ENCODE peak calls at places on chromosomes 16 and 17, in ten cellular contexts. Q is uterus, A is adrenal gland, K is AG04450, B is IMR-90, I is A673, D is adipocyte, T is ovary, J is heart right ventricle, S is WERI-Rb-1. H is an unnamed sample.

GRCh38 chr17:67718325-67718941 is 697 bp downstream of the NOL11 start:
- DNase-seq in J (no peak), B (peak; percentile 49), Q (no peak), S (peak; percentile 40), K (no peak), T (no peak), D (peak; percentile 19), I (peak; percentile 65), A (peak; percentile 27), H (no peak)

GRCh38 chr16:58829096-58829495 is 95.0 kb upstream of the GOT2 start:
- DNase-seq in B (no peak), A (no peak), J (no peak), T (no peak), Q (peak; percentile 72), K (no peak), I (no peak), S (no peak), D (no peak), H (no peak)

GRCh38 chr16:24681793-24682192 is 47.7 kb upstream of the TNRC6A start:
- DNase-seq in T (no peak), B (peak; percentile 51), S (no peak), J (no peak), D (peak; percentile 68), A (no peak), K (no peak), Q (no peak), I (no peak), H (no peak)

GRCh38 chr17:60641126-60641525 is 36.5 kb upstream of the BCAS3 start:
- DNase-seq in K (no peak), B (no peak), D (no peak), J (no peak), T (no peak), S (no peak), I (no peak), A (no peak), Q (no peak), H (no peak)

GRCh38 chr17:81493198-81494038 is 19.2 kb downstream of the ACTG1 start:
- DNase-seq in K (no peak), Q (no peak), A (no peak), J (peak; percentile 3), I (no peak), B (no peak), S (no peak), D (no peak), T (no peak), H (no peak)

GRCh38 chr16:24085665-24086064 is 170.5 kb upstream of the CACNG3 start:
- DNase-seq in K (no peak), S (no peak), T (no peak), J (no peak), A (no peak), Q (no peak), B (no peak), D (no peak), I (peak; percentile 61), H (no peak)

GRCh38 chr17:72477529-72477928 is 356.7 kb downstream of the SOX9 start:
- DNase-seq in D (no peak), B (no peak), S (no peak), Q (no peak), A (no peak), T (no peak), I (no peak), J (no peak), K (no peak), H (no peak)

GRCh38 chr17:61660726-61661125 is 69.7 kb upstream of the NACA2 start:
- DNase-seq in Q (no peak), K (no peak), T (no peak), I (no peak), D (no peak), S (no peak), A (no peak), J (no peak), B (peak; percentile 36), H (no peak)

GRCh38 chr17:5405400-5405799 is 14.1 kb downstream of the NUP88 start:
- DNase-seq in S (no peak), D (no peak), K (no peak), Q (no peak), A (no peak), I (no peak), B (no peak), T (no peak), J (no peak), H (no peak)

GRCh38 chr16:75099738-75100615 is 16.6 kb downstream of the LDHD start:
- DNase-seq in Q (no peak), D (no peak), K (no peak), I (peak; percentile 88), S (no peak), A (no peak), B (no peak), J (peak; percentile 55), T (no peak), H (no peak)

DNA sequence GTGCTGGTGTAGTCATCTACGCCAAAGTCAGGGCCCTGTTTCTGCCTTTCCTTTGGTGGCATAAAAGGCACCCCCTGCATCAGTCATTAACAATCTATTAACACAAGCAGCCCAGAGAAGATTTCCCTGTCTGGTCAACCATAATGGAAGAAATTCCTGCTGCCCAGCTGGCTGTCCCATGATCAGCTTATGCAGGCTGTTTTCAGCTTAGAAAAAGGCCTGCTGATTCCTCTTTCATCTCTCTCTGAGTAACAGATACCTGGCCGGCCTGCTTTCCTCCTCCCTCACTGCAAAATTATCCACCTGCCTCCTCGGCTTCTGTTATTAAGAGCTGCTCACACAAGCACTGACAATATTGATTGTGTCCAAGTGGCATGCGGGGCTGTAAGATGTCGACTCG is 70.3 kb upstream of the MMP2 start:
- DNase-seq in K (no peak), D (no peak), J (no peak), I (no peak), A (no peak), B (no peak), T (no peak), S (peak; percentile 64), Q (no peak), H (no peak)
- H3K27me3 ChIP-seq in K (no peaks in the 10 kb centered on the region), D (peaks cover 9% of the 10 kb centered on the region), J (peaks cover 10% of the 10 kb centered on the region), I (peaks cover 16% of the 10 kb centered on the region), A (no peaks in the 10 kb centered on the region), B (peaks cover 1% of the 10 kb centered on the region), T (no peaks in the 10 kb centered on the region), S (no peaks in the 10 kb centered on the region), Q (no peaks in the 10 kb centered on the region), H (no peaks in the 10 kb centered on the region)

GRCh38 chr16:14309001-14309886 is 238.1 kb downstream of the MRTFB start:
- DNase-seq in B (peak; percentile 39), K (no peak), D (peak; percentile 57), S (no peak), J (no peak), Q (no peak), I (no peak), T (no peak), A (no peak), H (no peak)
- H3K4me3 ChIP-seq in B (no peak overlapping the region), K (no peak overlapping the region), D (peak overlapping the region; percentile 10), S (no peak overlapping the region), J (no peak overlapping the region), Q (no peak overlapping the region), I (no peak overlapping the region), T (no peak overlapping the region), A (no peak overlapping the region), H (no peak overlapping the region)

GRCh38 chr16:84818133-84818532 is 1.7 kb upstream of the CRISPLD2 start:
- DNase-seq in T (no peak), A (no peak), D (no peak), B (no peak), S (no peak), Q (no peak), J (no peak), I (no peak), K (no peak), H (no peak)

GRCh38 chr16:84817206-84817605 is 2.6 kb upstream of the CRISPLD2 start:
- DNase-seq in T (no peak), K (no peak), A (no peak), J (no peak), S (no peak), Q (no peak), B (no peak), D (no peak), I (no peak), H (no peak)

GRCh38 chr16:84816485-84816884 is 3.3 kb upstream of the CRISPLD2 start:
- DNase-seq in J (no peak), Q (no peak), A (no peak), I (no peak), K (no peak), D (no peak), B (no peak), S (no peak), T (no peak), H (no peak)

GRCh38 chr16:84818989-84819643 is 669 bp upstream of the CRISPLD2 start:
- DNase-seq in B (no peak), T (no peak), Q (no peak), S (no peak), A (no peak), K (no peak), J (no peak), D (no peak), I (no peak), H (no peak)

DNA sequence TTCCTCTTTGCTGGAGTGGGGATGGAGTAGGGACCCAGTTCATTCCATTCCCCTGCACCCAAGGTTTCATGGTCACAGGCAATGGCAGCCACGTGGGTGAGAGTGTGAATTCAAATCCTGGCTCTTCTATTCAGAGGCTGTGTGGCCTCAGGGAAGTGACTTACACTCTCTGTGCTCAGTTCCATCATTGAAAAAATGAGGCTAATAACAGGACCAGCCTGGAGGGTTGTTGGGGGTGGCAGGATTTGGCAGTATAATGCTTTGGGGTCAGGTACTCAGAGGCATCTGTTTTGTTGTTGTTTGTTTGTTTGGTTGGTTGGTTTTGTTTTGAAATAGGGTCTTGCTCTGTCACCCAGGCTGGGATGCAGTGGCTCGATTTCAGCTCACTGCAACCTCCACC is 2.2 kb upstream of the CRISPLD2 start:
- DNase-seq in Q (no peak), S (no peak), B (no peak), A (no peak), J (no peak), I (no peak), T (no peak), D (no peak), K (no peak), H (no peak)
- H3K27me3 ChIP-seq in Q (no peaks in the 10 kb centered on the region), S (no peaks in the 10 kb centered on the region), B (no peaks in the 10 kb centered on the region), A (no peaks in the 10 kb centered on the region), J (peaks cover 21% of the 10 kb centered on the region), I (peaks cover 8% of the 10 kb centered on the region), T (no peaks in the 10 kb centered on the region), D (no peaks in the 10 kb centered on the region), K (peaks cover 10% of the 10 kb centered on the region), H (no peaks in the 10 kb centered on the region)

GRCh38 chr17:44968225-44969143 is at the start of gene C1QL1:
- DNase-seq in Q (peak; percentile 89), A (peak; percentile 88), S (peak; percentile 97), K (peak; percentile 39), D (peak; percentile 97), J (peak; percentile 94), T (peak; percentile 96), B (peak; percentile 81), I (peak; percentile 79), H (peak; percentile 66)

GRCh38 chr17:44969144-44969780 is 1.2 kb upstream of the C1QL1 start:
- DNase-seq in I (no peak), Q (no peak), D (no peak), J (no peak), K (no peak), T (no peak), S (no peak), B (no peak), A (no peak), H (no peak)

GRCh38 chr17:44966348-44967025 is 1.6 kb downstream of the C1QL1 start:
- DNase-seq in D (no peak), A (no peak), B (no peak), T (no peak), I (no peak), Q (no peak), S (no peak), K (no peak), J (no peak), H (no peak)

GRCh38 chr17:44967026-44967906 is 837 bp downstream of the C1QL1 start:
- DNase-seq in Q (no peak), A (no peak), S (no peak), D (no peak), B (no peak), J (no peak), T (no peak), I (no peak), K (no peak), H (no peak)

GRCh38 chr17:44967907-44968224 is 237 bp downstream of the C1QL1 start:
- DNase-seq in Q (no peak), T (no peak), D (no peak), A (no peak), I (no peak), J (no peak), K (no peak), B (no peak), S (peak; percentile 24), H (no peak)
- H3K4me3 ChIP-seq in Q (no peak overlapping the region), T (no peak overlapping the region), D (no peak overlapping the region), A (no peak overlapping the region), I (peak overlapping the region; percentile 41), J (no peak overlapping the region), K (peak overlapping the region; percentile 36), B (peak overlapping the region; percentile 32), S (peak overlapping the region; percentile 37), H (no peak overlapping the region)

H was measured in dorsolateral prefrontal cortex.